ENCODE peak calls at places on chromosomes 2 and 18, in nine cellular contexts. U is spleen; L is left ventricle myocardium inferior; E is brain microvascular endothelial cell; O is WERI-Rb-1; I is astrocyte of the spinal cord; A is Jurkat, Clone E6-1; Q is sigmoid colon; S is CD8-positive, alpha-beta T cell. R is an unnamed sample.

GRCh38 chr2:196274387-196274809 is 103.0 kb upstream of the STK17B start:
- DNase-seq in A (no peak), U (no peak), S (no peak), I (peak), O (no peak), L (no peak), E (peak), Q (no peak), R (peak)

GRCh38 chr2:172985139-172985874 is 90.3 kb upstream of the MAP3K20 start:
- DNase-seq in E (no peak), O (no peak), Q (no peak), L (peak), A (no peak), S (no peak), U (no peak), I (peak), R (no peak)

GRCh38 chr2:145036421-145036901 is 516.5 kb upstream of the ZEB2 start:
- DNase-seq in U (no peak), E (peak), A (no peak), I (no peak), L (no peak), O (no peak), S (no peak), Q (no peak), R (no peak)

GRCh38 chr2:38214209-38214717 is 138.3 kb upstream of the CYP1B1 start:
- DNase-seq in S (no peak), U (no peak), A (no peak), L (no peak), O (peak), I (no peak), E (no peak), Q (no peak), R (no peak)

GRCh38 chr2:192073878-192074277 is 120.9 kb downstream of the TMEFF2 start:
- DNase-seq in E (no peak), U (no peak), S (no peak), Q (no peak), L (no peak), A (no peak), O (no peak), I (no peak), R (no peak)

GRCh38 chr2:104448661-104449410 is 405.1 kb upstream of the POU3F3 start:
- DNase-seq in Q (no peak), E (no peak), I (no peak), L (no peak), U (no peak), O (no peak), A (no peak), S (no peak), R (no peak)

GRCh38 chr18:1663879-1664705 is 759.4 kb downstream of the ADCYAP1 start:
- DNase-seq in U (peak), A (peak), Q (no peak), S (no peak), L (peak), I (peak), O (peak), E (peak), R (no peak)

GRCh38 chr2:165401285-165401852 is 68.1 kb upstream of the CSRNP3 start:
- DNase-seq in I (peak), U (no peak), A (peak), S (no peak), E (peak), Q (no peak), O (no peak), L (no peak), R (peak)

GRCh38 chr2:217970206-217970605 is 32.6 kb downstream of the TNS1 start:
- DNase-seq in I (no peak), U (no peak), L (no peak), O (no peak), A (no peak), Q (no peak), E (no peak), S (no peak), R (no peak)

GRCh38 chr2:181752301-181752700 is 72.0 kb upstream of the NEUROD1 start:
- DNase-seq in E (no peak), I (no peak), L (no peak), S (no peak), Q (no peak), U (no peak), A (no peak), O (no peak), R (no peak)

GRCh38 chr2:217339753-217340152 is 479.9 kb upstream of the TNP1 start:
- DNase-seq in U (no peak), I (no peak), A (no peak), L (no peak), O (no peak), E (no peak), S (no peak), Q (no peak), R (no peak)

GRCh38 chr2:59947917-59948534 is 605.4 kb downstream of the BCL11A start:
- DNase-seq in Q (no peak), O (no peak), L (no peak), A (peak), U (no peak), S (no peak), I (no peak), E (no peak), R (no peak)

GRCh38 chr2:235679471-235679870 is 185.6 kb downstream of the AGAP1 start:
- DNase-seq in U (no peak), E (no peak), Q (peak), I (no peak), L (no peak), S (no peak), A (no peak), O (peak), R (no peak)

GRCh38 chr2:24613154-24613814 is 122.2 kb downstream of the NCOA1 start:
- DNase-seq in L (no peak), U (no peak), A (peak), O (peak), Q (no peak), S (no peak), I (peak), E (peak), R (no peak)

GRCh38 chr2:126359494-126359893 is 296.5 kb upstream of the GYPC start:
- DNase-seq in S (no peak), Q (no peak), A (peak), O (no peak), I (peak), U (no peak), E (peak), L (no peak), R (no peak)

GRCh38 chr2:200418399-200418798 is 91.5 kb downstream of the KCTD18 start:
- DNase-seq in E (no peak), U (no peak), S (no peak), I (no peak), L (no peak), Q (no peak), O (no peak), A (no peak), R (no peak)

GRCh38 chr2:196459539-196459938 is 180.0 kb upstream of the CCDC150 start:
- DNase-seq in I (peak), O (no peak), U (no peak), S (no peak), Q (no peak), E (peak), L (no peak), A (peak), R (no peak)

GRCh38 chr2:179954026-179954425 is 53.1 kb downstream of the CWC22 start:
- DNase-seq in O (no peak), A (no peak), L (no peak), S (no peak), E (no peak), I (no peak), U (no peak), Q (no peak), R (no peak)

GRCh38 chr2:202030676-202031075 is 3.0 kb upstream of the FZD7 start:
- DNase-seq in S (no peak), I (peak), L (no peak), E (no peak), Q (no peak), O (no peak), A (no peak), U (no peak), R (no peak)

GRCh38 chr18:48151421-48152095 is 221.1 kb upstream of the SMAD2 start:
- DNase-seq in I (no peak), E (no peak), O (no peak), S (no peak), L (no peak), U (no peak), A (no peak), Q (no peak), R (no peak)

GRCh38 chr2:23478087-23478932 is 93.3 kb downstream of the KLHL29 start:
- DNase-seq in S (no peak), U (no peak), I (no peak), E (no peak), L (no peak), O (no peak), Q (peak), A (no peak), R (no peak)

GRCh38 chr18:74114206-74114605 is 33.4 kb downstream of the FBXO15 start:
- DNase-seq in E (no peak), L (no peak), Q (no peak), I (peak), A (no peak), U (no peak), S (no peak), O (no peak), R (peak)

GRCh38 chr2:10356459-10356851 is 53.8 kb downstream of the HPCAL1 start:
- DNase-seq in E (no peak), U (no peak), A (no peak), Q (no peak), S (peak), O (no peak), L (no peak), I (no peak), R (no peak)

GRCh38 chr2:3512086-3512485 is 7.2 kb downstream of the ADI1 start:
- DNase-seq in S (no peak), A (peak), L (no peak), E (no peak), Q (no peak), I (peak), U (no peak), O (peak), R (no peak)

GRCh38 chr2:129459200-129459876 is 520.1 kb upstream of the RAB6C start:
- DNase-seq in I (no peak), A (no peak), U (no peak), O (no peak), Q (no peak), L (no peak), S (no peak), E (no peak), R (no peak)

GRCh38 chr2:145736901-145737300 is 1217.0 kb upstream of the ZEB2 start:
- DNase-seq in S (no peak), A (no peak), O (no peak), L (no peak), I (no peak), E (peak), Q (no peak), U (no peak), R (no peak)

GRCh38 chr18:49019446-49020045 is 68.8 kb upstream of the SMAD7 start:
- DNase-seq in I (no peak), U (no peak), O (peak), L (no peak), A (no peak), Q (no peak), S (no peak), E (no peak), R (no peak)

GRCh38 chr2:25176541-25177368 is 8.4 kb upstream of the POMC start:
- DNase-seq in E (no peak), I (no peak), U (no peak), A (no peak), Q (peak), O (no peak), L (no peak), S (no peak), R (no peak)

GRCh38 chr2:201790989-201791388 is 10.3 kb upstream of the ALS2 start:
- DNase-seq in I (no peak), L (no peak), O (no peak), Q (no peak), A (no peak), E (no peak), S (no peak), U (no peak), R (no peak)

GRCh38 chr18:33873127-33873526 is 295.1 kb downstream of the ASXL3 start:
- DNase-seq in Q (no peak), A (no peak), I (no peak), O (no peak), S (no peak), U (no peak), L (no peak), E (no peak), R (no peak)

GRCh38 chr18:33875029-33875428 is 297.0 kb downstream of the ASXL3 start:
- DNase-seq in S (no peak), E (no peak), U (no peak), Q (no peak), A (no peak), I (no peak), O (no peak), L (no peak), R (no peak)

GRCh38 chr18:33878213-33878612 is 300.2 kb downstream of the ASXL3 start:
- DNase-seq in E (no peak), U (no peak), S (no peak), A (no peak), I (no peak), O (no peak), L (no peak), Q (no peak), R (no peak)
- H3K4me3 ChIP-seq in E (no peak), U (no peak), S (no peak), A (no peak), I (no peak), O (no peak), L (no peak), Q (no peak), R (no peak)

GRCh38 chr2:209900638-209901037 is 101.8 kb upstream of the RPE start:
- DNase-seq in S (no peak), Q (no peak), O (no peak), E (no peak), I (no peak), L (no peak), U (no peak), A (no peak), R (no peak)
- H3K4me3 ChIP-seq in S (no peak), Q (no peak), O (no peak), E (no peak), I (no peak), L (no peak), U (no peak), A (no peak), R (no peak)

GRCh38 chr2:66440692-66441091 is 5.8 kb downstream of the MEIS1 start:
- DNase-seq in A (no peak), O (no peak), I (peak), Q (peak), S (no peak), E (no peak), L (peak), U (peak), R (no peak)
- H3K4me3 ChIP-seq in A (no peak), O (no peak), I (peak), Q (peak), S (no peak), E (peak), L (peak), U (peak), R (peak)

GRCh38 chr2:191012845-191013616 is 940 bp downstream of the STAT1 start:
- DNase-seq in L (no peak), Q (no peak), A (no peak), I (peak), S (no peak), O (no peak), U (no peak), E (no peak), R (no peak)

GRCh38 chr2:191013876-191014652 is at the start of gene STAT1:
- DNase-seq in A (peak), Q (peak), I (peak), O (peak), E (peak), L (peak), S (peak), U (peak), R (peak)

GRCh38 chr2:191013617-191013875 is 425 bp downstream of the STAT1 start:
- DNase-seq in A (no peak), I (no peak), O (no peak), Q (no peak), E (no peak), S (no peak), L (no peak), U (no peak), R (no peak)

GRCh38 chr2:191010887-191011885 is 2.8 kb downstream of the STAT1 start:
- DNase-seq in U (no peak), I (no peak), L (no peak), S (no peak), E (no peak), Q (no peak), O (no peak), A (no peak), R (no peak)

DNA sequence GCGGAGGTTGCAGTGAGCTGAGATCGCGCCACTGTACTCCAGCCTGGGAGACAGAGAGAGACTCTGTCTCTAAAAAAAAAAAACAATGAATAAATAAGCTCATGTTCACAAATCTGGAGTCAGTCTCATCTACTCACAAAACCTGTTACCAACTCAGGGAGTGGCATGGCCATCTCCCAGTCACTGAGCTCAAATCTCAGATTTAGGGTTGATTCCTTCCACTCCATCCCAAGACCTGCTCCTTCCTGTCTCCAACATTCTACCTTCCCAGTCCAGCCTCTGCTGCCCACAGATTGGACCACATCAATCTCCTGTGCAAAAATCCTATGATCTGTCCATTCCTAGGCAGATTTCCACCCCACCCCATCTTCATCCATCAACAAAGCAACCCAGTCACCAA is 1.6 kb downstream of the STAT1 start:
- DNase-seq in Q (no peak), L (no peak), E (no peak), S (no peak), O (no peak), A (no peak), I (no peak), U (no peak), R (no peak)
- H3K4me3 ChIP-seq in Q (peak), L (peak), E (peak), S (peak), O (no peak), A (no peak), I (no peak), U (peak), R (peak)

GRCh38 chr2:17894551-17894950 is 16.1 kb downstream of the KCNS3 start:
- DNase-seq in U (no peak), Q (no peak), O (no peak), L (no peak), S (no peak), E (no peak), I (no peak), A (no peak), R (no peak)
- H3K4me3 ChIP-seq in U (no peak), Q (no peak), O (no peak), L (no peak), S (no peak), E (no peak), I (no peak), A (no peak), R (no peak)

GRCh38 chr18:80246656-80247402 is 485 bp downstream of the PARD6G start:
- DNase-seq in Q (no peak), S (no peak), O (peak), E (no peak), A (no peak), I (no peak), L (no peak), U (no peak), R (no peak)

GRCh38 chr18:80244167-80244566 is 3.1 kb downstream of the PARD6G start:
- DNase-seq in L (no peak), U (no peak), Q (no peak), E (no peak), S (no peak), I (no peak), O (no peak), A (no peak), R (no peak)

GRCh38 chr18:80243204-80243603 is 4.1 kb downstream of the PARD6G start:
- DNase-seq in L (no peak), S (no peak), I (no peak), U (no peak), O (no peak), A (no peak), Q (no peak), E (no peak), R (no peak)

GRCh38 chr18:80245781-80246655 is 1.3 kb downstream of the PARD6G start:
- DNase-seq in A (no peak), S (no peak), Q (no peak), U (no peak), O (peak), E (no peak), L (no peak), I (no peak), R (no peak)

GRCh38 chr18:80244956-80245730 is 2.2 kb downstream of the PARD6G start:
- DNase-seq in Q (no peak), O (no peak), E (no peak), S (no peak), I (no peak), L (no peak), A (no peak), U (no peak), R (no peak)
- H3K4me3 ChIP-seq in Q (no peak), O (no peak), E (no peak), S (no peak), I (no peak), L (peak), A (no peak), U (no peak), R (no peak)

DNA sequence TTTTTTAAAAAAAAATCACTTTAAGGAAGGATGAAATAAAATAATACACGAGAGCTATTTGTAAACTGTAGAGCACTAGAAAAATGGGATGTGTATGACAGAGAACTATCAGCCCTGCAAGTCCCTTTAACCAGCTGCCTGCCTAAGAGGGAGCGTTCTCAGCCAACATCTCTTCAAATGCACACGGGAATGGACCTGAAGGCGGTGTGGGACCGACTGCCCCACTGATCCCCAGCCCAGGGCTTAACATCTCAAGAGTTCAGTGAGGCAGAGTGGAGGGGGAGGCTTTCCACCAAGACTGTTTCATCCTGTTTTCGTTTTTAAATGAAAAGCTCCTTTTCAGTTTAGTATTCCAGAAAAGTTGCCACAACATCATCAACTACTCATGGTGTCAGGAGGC is 2.2 kb downstream of the INPP4A start:
- DNase-seq in E (no peak), I (no peak), S (no peak), A (no peak), O (no peak), L (no peak), U (no peak), Q (no peak), R (no peak)
- H3K4me3 ChIP-seq in E (no peak), I (no peak), S (peak), A (peak), O (no peak), L (peak), U (no peak), Q (no peak), R (no peak)